ENCODE peak calls at places on chromosomes 1 and 21, in five cellular contexts. Q is spleen, Y is IMR-90, A is K562, U is A549. X is an unnamed sample.

GRCh38 chr1:53293123-53293522 is 34.7 kb downstream of the LRP8 start:
- DNase-seq in Q (no peak), Y (no peak), A (no peak), U (no peak), X (no peak)

GRCh38 chr1:218829143-218829542 is 344.5 kb upstream of the LYPLAL1 start:
- DNase-seq in Q (no peak), Y (peak), A (no peak), U (peak), X (no peak)

GRCh38 chr1:19310720-19311502 is 1.0 kb downstream of the AKR7A2 start:
- DNase-seq in Q (peak), Y (peak), A (no peak), U (no peak), X (no peak)

GRCh38 chr1:173134029-173134428 is 73.1 kb downstream of the TNFSF4 start:
- DNase-seq in Q (no peak), Y (peak), A (no peak), U (no peak), X (no peak)

GRCh38 chr1:222329493-222330045 is 218.3 kb downstream of the HHIPL2 start:
- DNase-seq in Q (no peak), Y (no peak), A (no peak), U (peak), X (no peak)

GRCh38 chr1:220908757-220909156 is 29.5 kb downstream of the HLX start:
- DNase-seq in Q (no peak), Y (peak), A (no peak), U (peak), X (no peak)

GRCh38 chr1:106746448-106747085 is 309.9 kb upstream of the PRMT6 start:
- DNase-seq in Q (no peak), Y (no peak), A (no peak), U (no peak), X (no peak)

GRCh38 chr21:26490771-26491170 is 82.3 kb downstream of the CYYR1 start:
- DNase-seq in Q (no peak), Y (no peak), A (no peak), U (no peak), X (no peak)

GRCh38 chr1:8810987-8811386 is 6.5 kb downstream of the RERE start:
- DNase-seq in Q (no peak), Y (no peak), A (no peak), U (no peak), X (no peak)

GRCh38 chr1:145689922-145690321 is 17.2 kb downstream of the PDZK1 start:
- DNase-seq in Q (no peak), Y (no peak), A (no peak), U (no peak), X (no peak)

GRCh38 chr1:200979574-200980451 is 43.7 kb downstream of the KIF21B start:
- DNase-seq in Q (peak), Y (no peak), A (peak), U (peak), X (peak)

GRCh38 chr1:37174876-37175275 is 140.6 kb upstream of the GRIK3 start:
- DNase-seq in Q (no peak), Y (no peak), A (no peak), U (no peak), X (no peak)

GRCh38 chr1:86758570-86758969 is 54.2 kb downstream of the SH3GLB1 start:
- DNase-seq in Q (no peak), Y (no peak), A (no peak), U (peak), X (no peak)

GRCh38 chr1:57411262-57411661 is 12.6 kb downstream of the DAB1 start:
- DNase-seq in Q (no peak), Y (peak), A (no peak), U (no peak), X (no peak)

GRCh38 chr1:38213720-38214367 is 167.3 kb upstream of the POU3F1 start:
- DNase-seq in Q (peak), Y (no peak), A (peak), U (no peak), X (no peak)

GRCh38 chr1:225598847-225599246 is 54.1 kb downstream of the ENAH start:
- DNase-seq in Q (no peak), Y (no peak), A (no peak), U (no peak), X (no peak)

GRCh38 chr1:98991127-98992003 is 13.3 kb downstream of the PLPPR5 start:
- DNase-seq in Q (no peak), Y (peak), A (no peak), U (peak), X (no peak)

GRCh38 chr1:40630488-40631223 is 34.8 kb downstream of the RIMS3 start:
- DNase-seq in Q (no peak), Y (peak), A (peak), U (peak), X (no peak)

GRCh38 chr1:202892501-202892900 is 3.6 kb upstream of the RABIF start:
- DNase-seq in Q (no peak), Y (no peak), A (no peak), U (no peak), X (no peak)

GRCh38 chr1:23809751-23810171 is 9.2 kb upstream of the GALE start:
- DNase-seq in Q (peak), Y (peak), A (peak), U (peak), X (peak)

GRCh38 chr1:248807067-248807737 is 18.5 kb downstream of the SH3BP5L start:
- DNase-seq in Q (peak), Y (peak), A (peak), U (peak), X (peak)

GRCh38 chr1:1376551-1377226 is 1.7 kb upstream of the AURKAIP1 start:
- DNase-seq in Q (no peak), Y (no peak), A (no peak), U (no peak), X (no peak)

GRCh38 chr1:202150187-202150586 is 5.7 kb upstream of the ARL8A start:
- DNase-seq in Q (no peak), Y (no peak), A (no peak), U (no peak), X (no peak)

GRCh38 chr1:33269621-33270020 is 13.3 kb downstream of the ZNF362 start:
- DNase-seq in Q (no peak), Y (no peak), A (no peak), U (no peak), X (no peak)

GRCh38 chr1:107220036-107220435 is 79.2 kb downstream of the NTNG1 start:
- DNase-seq in Q (no peak), Y (no peak), A (no peak), U (no peak), X (no peak)

GRCh38 chr1:213984387-213985180 is 3.2 kb upstream of the PROX1 start:
- DNase-seq in Q (no peak), Y (no peak), A (no peak), U (no peak), X (no peak)

GRCh38 chr1:27042670-27043069 is 30.0 kb upstream of the TENT5B start:
- DNase-seq in Q (no peak), Y (no peak), A (no peak), U (no peak), X (no peak)
- TF ChIP-seq POLR2A in Q (no peak), Y (no peak), A (no peak), U (no peak), X (no peak)

GRCh38 chr21:39185157-39185556 is 1.9 kb upstream of the PSMG1 start:
- DNase-seq in Q (no peak), Y (no peak), A (no peak), U (no peak), X (no peak)

GRCh38 chr21:39182484-39183271 is 573 bp downstream of the PSMG1 start:
- DNase-seq in Q (no peak), Y (no peak), A (no peak), U (peak), X (no peak)

GRCh38 chr21:39182016-39182415 is 1.2 kb downstream of the PSMG1 start:
- DNase-seq in Q (no peak), Y (no peak), A (no peak), U (no peak), X (no peak)

GRCh38 chr21:39183272-39184049 is at the start of gene PSMG1:
- DNase-seq in Q (peak), Y (peak), A (peak), U (peak), X (peak)

GRCh38 chr21:39184050-39184980 is 1.1 kb upstream of the PSMG1 start:
- DNase-seq in Q (no peak), Y (no peak), A (no peak), U (no peak), X (no peak)
- TF ChIP-seq POLR2A in Q (no peak), Y (no peak), A (no peak), U (no peak), X (no peak)

DNA sequence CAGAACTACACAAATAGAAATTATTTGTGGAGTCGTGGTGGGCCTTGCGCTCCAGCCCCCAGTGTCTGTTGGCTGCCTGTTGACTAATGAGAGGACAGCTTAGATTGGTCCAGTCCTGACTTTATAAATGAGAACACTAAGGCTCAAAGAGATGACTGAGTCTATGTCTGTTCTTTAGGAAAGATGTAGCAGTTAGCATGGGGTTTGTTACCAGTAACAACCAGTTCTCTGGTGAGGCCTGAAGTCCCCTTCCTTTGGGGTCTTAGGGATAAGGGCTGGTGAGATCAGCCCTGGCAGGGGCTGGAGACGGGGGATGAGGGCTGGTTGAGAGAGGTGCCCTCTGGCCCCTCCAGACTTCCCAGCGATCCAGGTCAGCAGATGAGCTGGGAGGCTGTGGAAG is 9.1 kb downstream of the TOR3A start:
- DNase-seq in Q (no peak), Y (no peak), A (no peak), U (no peak), X (no peak)
- TF ChIP-seq POLR2A in Q (no peak), Y (no peak), A (no peak), U (no peak), X (no peak)

GRCh38 chr1:230427981-230428380 is 1.8 kb upstream of the PGBD5 start:
- DNase-seq in Q (no peak), Y (no peak), A (no peak), U (no peak), X (no peak)
- TF ChIP-seq POLR2A in Q (no peak), Y (no peak), A (no peak), U (no peak), X (no peak)

GRCh38 chr1:234721476-234722266 is 111.7 kb upstream of the IRF2BP2 start:
- DNase-seq in Q (no peak), Y (peak), A (no peak), U (no peak), X (no peak)
- TF ChIP-seq POLR2A in Q (no peak), Y (peak), A (no peak), U (no peak), X (no peak)

GRCh38 chr21:31731112-31731801 is 661 bp downstream of the SCAF4 start:
- DNase-seq in Q (peak), Y (no peak), A (peak), U (no peak), X (peak)
- TF ChIP-seq POLR2A in Q (no peak), Y (no peak), A (no peak), U (no peak), X (no peak)

GRCh38 chr1:2580691-2581090 is 5.9 kb upstream of the PRXL2B start:
- DNase-seq in Q (peak), Y (no peak), A (no peak), U (no peak), X (no peak)

GRCh38 chr1:2573250-2573649 is 13.3 kb upstream of the PRXL2B start:
- DNase-seq in Q (no peak), Y (no peak), A (no peak), U (no peak), X (no peak)

GRCh38 chr1:2571348-2571747 is 15.2 kb downstream of the TNFRSF14 start:
- DNase-seq in Q (no peak), Y (no peak), A (no peak), U (no peak), X (no peak)

GRCh38 chr1:2574350-2574749 is 12.2 kb upstream of the PRXL2B start:
- DNase-seq in Q (no peak), Y (peak), A (no peak), U (no peak), X (no peak)

DNA sequence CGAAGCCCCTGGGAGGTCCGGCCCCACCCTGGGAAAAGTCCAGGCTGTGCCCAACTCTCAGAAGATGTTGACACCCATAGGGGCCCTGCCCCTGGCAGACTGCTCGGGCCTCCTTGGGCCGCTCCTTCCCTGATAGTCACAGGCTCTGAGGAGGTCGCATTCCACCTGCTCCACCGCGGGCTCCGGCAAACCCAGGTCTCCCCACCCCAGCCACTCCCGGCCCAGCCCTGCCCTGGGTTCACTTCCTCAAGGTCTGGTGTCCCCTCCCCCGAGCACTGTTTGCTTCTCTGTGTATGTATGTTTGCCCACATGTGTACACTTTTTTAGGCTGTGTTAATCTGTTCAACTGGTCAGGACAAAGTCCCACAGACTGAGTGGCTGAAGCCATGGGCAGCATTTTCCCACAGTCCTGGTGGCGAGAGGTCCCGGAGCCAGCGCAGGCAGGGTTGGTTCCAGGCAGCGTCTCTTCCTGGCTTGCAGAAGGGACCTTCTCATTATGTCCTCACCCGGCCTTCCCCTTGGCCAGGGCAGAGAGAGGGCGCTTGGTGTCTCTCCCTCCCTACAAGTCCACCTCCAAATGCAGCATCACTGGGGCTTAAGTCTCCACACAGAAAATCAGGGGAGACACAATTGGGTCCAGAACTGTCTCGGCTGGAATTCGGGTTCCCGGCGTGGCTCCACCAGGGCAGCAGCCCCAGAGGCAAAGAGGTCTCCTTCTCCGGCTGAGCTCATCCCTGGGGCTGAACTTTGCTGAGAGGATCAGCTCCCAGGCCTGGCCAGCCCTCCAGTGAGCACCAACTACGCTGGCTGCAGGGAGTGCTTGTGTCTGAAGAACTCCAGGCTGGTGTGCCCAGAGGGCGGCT is 10.5 kb upstream of the PRXL2B start:
- DNase-seq in Q (peak), Y (no peak), A (no peak), U (peak), X (no peak)
- TF ChIP-seq POLR2A in Q (no peak), Y (no peak), A (no peak), U (no peak), X (no peak)

GRCh38 chr1:156467385-156467784 is 33.2 kb downstream of the MEF2D start:
- DNase-seq in Q (no peak), Y (no peak), A (no peak), U (no peak), X (no peak)

GRCh38 chr1:156464825-156465452 is 35.6 kb downstream of the MEF2D start:
- DNase-seq in Q (no peak), Y (peak), A (no peak), U (no peak), X (no peak)

GRCh38 chr1:156464335-156464734 is 36.2 kb downstream of the MEF2D start:
- DNase-seq in Q (no peak), Y (peak), A (no peak), U (no peak), X (no peak)

GRCh38 chr1:156463874-156464273 is 36.7 kb downstream of the MEF2D start:
- DNase-seq in Q (no peak), Y (no peak), A (no peak), U (no peak), X (no peak)

DNA sequence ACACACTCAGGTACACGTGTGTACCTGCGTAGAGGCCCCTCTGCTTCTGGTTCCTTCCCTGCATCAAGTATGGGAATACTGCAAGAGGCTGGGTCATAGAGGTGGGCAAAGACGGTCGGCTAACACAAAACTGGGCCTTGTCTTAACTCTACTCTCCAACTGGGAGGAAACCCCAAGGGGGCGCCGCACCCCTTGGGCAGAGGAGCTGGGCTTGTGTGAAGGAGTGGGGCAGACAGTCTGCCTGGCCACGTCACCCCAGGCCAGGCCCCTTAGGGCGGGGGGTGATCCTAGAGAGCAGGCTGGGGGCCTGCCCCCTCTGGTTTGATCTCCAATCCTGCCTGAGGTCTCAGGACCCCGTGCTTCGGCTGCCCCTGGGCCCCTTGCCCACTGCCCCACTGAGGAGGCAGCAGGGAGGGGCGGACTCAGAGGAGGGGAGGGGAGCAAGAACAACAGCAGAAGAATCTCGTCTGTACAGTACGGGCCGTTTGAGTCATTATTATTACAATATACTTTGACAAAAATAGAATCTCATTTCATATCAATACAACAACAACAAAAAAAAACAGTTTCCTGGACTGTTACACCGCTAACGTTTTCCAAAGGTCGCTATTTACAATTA is 34.7 kb downstream of the MEF2D start:
- DNase-seq in Q (no peak), Y (no peak), A (peak), U (peak), X (no peak)
- TF ChIP-seq POLR2A in Q (no peak), Y (no peak), A (no peak), U (no peak), X (no peak)

X was measured in GM12891.